ENCODE peak calls at places on chromosomes 3 and 15, in nine cellular contexts. W is stimulated activated CD8-positive, alpha-beta memory T cell treated with anti-CD3 and anti-CD28 coated beads, Interleukin-15, amount 100 ng/mL, for 1 hour; T is naive thymus-derived CD8-positive, alpha-beta T cell; B is SK-N-MC; M is neural crest cell; Z is AML-193; X is H54; H is cardiac fibroblast; V is effector CD4-positive, alpha-beta T cell. R is an unnamed sample.
A peak's percentile ranks its signal among the peaks of the same experiment; 100 is the strongest.

GRCh38 chr3:22263042-22263441 is 512.0 kb upstream of the ZNF385D start:
- DNase-seq in W (no peak), T (no peak), B (no peak), M (no peak), Z (no peak), X (no peak), H (peak; percentile 75), V (no peak), R (no peak)

GRCh38 chr3:46112296-46112695 is 85.0 kb upstream of the XCR1 start:
- DNase-seq in W (no peak), T (no peak), B (no peak), M (no peak), Z (no peak), X (no peak), H (no peak), V (no peak), R (no peak)

GRCh38 chr3:193594946-193595689 is 2.1 kb downstream of the OPA1 start:
- DNase-seq in W (no peak), T (no peak), B (no peak), M (no peak), Z (no peak), X (no peak), H (peak; percentile 14), V (no peak), R (no peak)

GRCh38 chr3:117045143-117045542 is 335.6 kb downstream of the TUSC7 start:
- DNase-seq in W (no peak), T (no peak), B (no peak), M (no peak), Z (peak; percentile 32), X (no peak), H (no peak), V (no peak), R (no peak)

GRCh38 chr15:55937040-55937439 is 56.4 kb downstream of the NEDD4 start:
- DNase-seq in W (no peak), T (no peak), B (no peak), M (no peak), Z (peak; percentile 36), X (no peak), H (peak; percentile 79), V (no peak), R (no peak)

GRCh38 chr3:56860351-56860750 is 58.6 kb upstream of the ARHGEF3 start:
- DNase-seq in W (no peak), T (no peak), B (no peak), M (no peak), Z (no peak), X (no peak), H (no peak), V (no peak), R (no peak)

GRCh38 chr15:77017091-77017660 is 22.2 kb downstream of the PSTPIP1 start:
- DNase-seq in W (no peak), T (peak; percentile 1), B (no peak), M (no peak), Z (no peak), X (no peak), H (no peak), V (no peak), R (no peak)

GRCh38 chr3:128343287-128344045 is 123.2 kb downstream of the DNAJB8 start:
- DNase-seq in W (no peak), T (no peak), B (no peak), M (no peak), Z (no peak), X (peak; percentile 39), H (peak; percentile 59), V (no peak), R (no peak)

GRCh38 chr15:78242128-78242527 is 7.8 kb upstream of the ACSBG1 start:
- DNase-seq in W (no peak), T (no peak), B (no peak), M (peak; percentile 51), Z (peak; percentile 11), X (no peak), H (no peak), V (no peak), R (no peak)

GRCh38 chr15:69897471-69898237 is 200.1 kb downstream of the TLE3 start:
- DNase-seq in W (no peak), T (no peak), B (no peak), M (no peak), Z (no peak), X (no peak), H (no peak), V (no peak), R (no peak)

GRCh38 chr3:172461530-172462138 is 13.4 kb upstream of the GHSR start:
- DNase-seq in W (no peak), T (no peak), B (no peak), M (no peak), Z (peak; percentile 67), X (no peak), H (peak; percentile 46), V (no peak), R (no peak)

GRCh38 chr3:159237221-159237620 is 435.4 kb downstream of the MFSD1 start:
- DNase-seq in W (no peak), T (no peak), B (no peak), M (no peak), Z (no peak), X (no peak), H (no peak), V (no peak), R (no peak)

GRCh38 chr15:89912145-89912673 is 543 bp downstream of the ARPIN start:
- DNase-seq in W (no peak), T (no peak), B (no peak), M (peak; percentile 38), Z (no peak), X (peak; percentile 19), H (peak; percentile 18), V (no peak), R (no peak)

GRCh38 chr3:76765526-76765925 is 274.4 kb upstream of the ROBO2 start:
- DNase-seq in W (no peak), T (no peak), B (no peak), M (no peak), Z (no peak), X (no peak), H (no peak), V (no peak), R (no peak)

GRCh38 chr15:37045859-37046318 is 54.5 kb downstream of the MEIS2 start:
- DNase-seq in W (no peak), T (no peak), B (no peak), M (no peak), Z (no peak), X (no peak), H (no peak), V (no peak), R (no peak)

R was measured in NCI-H2107.